ENCODE peak calls at places on chromosome 9, in eight cellular contexts. Z, H, O, B, V, Y, I and L are unnamed samples.

GRCh38 chr9:124132671-124133147 is 121.1 kb downstream of the LHX2 start:
- DNase-seq in O (no peak), H (no peak), B (no peak), Y (no peak), V (no peak), I (no peak), Z (no peak), L (no peak)

GRCh38 chr9:20382460-20383071 is 239.7 kb downstream of the MLLT3 start:
- DNase-seq in H (no peak), O (no peak), Z (no peak), Y (no peak), V (no peak), B (no peak), I (peak; percentile 29), L (peak; percentile 22)

GRCh38 chr9:744046-744712 is 97.3 kb upstream of the DMRT1 start:
- DNase-seq in I (no peak), B (peak; percentile 20), V (peak; percentile 35), Z (no peak), O (no peak), H (no peak), Y (no peak), L (no peak)

GRCh38 chr9:81874926-81875325 is 53.3 kb upstream of the SPATA31D4 start:
- DNase-seq in H (no peak), B (no peak), O (no peak), V (no peak), I (peak; percentile 94), Z (peak; percentile 37), Y (no peak), L (no peak)

GRCh38 chr9:17280350-17281012 is 145.6 kb downstream of the CNTLN start:
- DNase-seq in B (no peak), V (no peak), Y (no peak), I (peak; percentile 66), H (no peak), O (no peak), Z (no peak), L (no peak)

GRCh38 chr9:128435611-128436010 is 15.0 kb downstream of the CERCAM start:
- DNase-seq in H (no peak), Y (no peak), B (no peak), V (no peak), O (no peak), Z (no peak), I (no peak), L (no peak)

GRCh38 chr9:114570742-114571141 is 16.8 kb upstream of the ATP6V1G1 start:
- DNase-seq in H (no peak), Z (no peak), I (no peak), V (no peak), Y (no peak), B (no peak), O (no peak), L (peak; percentile 29)

GRCh38 chr9:14640294-14640693 is 52.9 kb downstream of the ZDHHC21 start:
- DNase-seq in I (no peak), Z (no peak), H (no peak), B (no peak), V (no peak), Y (no peak), O (no peak), L (no peak)

GRCh38 chr9:68961587-68961986 is 52.3 kb downstream of the PRKACG start:
- DNase-seq in H (no peak), Z (no peak), O (no peak), Y (no peak), B (no peak), V (no peak), I (no peak), L (no peak)

GRCh38 chr9:75715360-75715759 is 175.1 kb upstream of the PCSK5 start:
- DNase-seq in O (no peak), Z (no peak), I (peak; percentile 61), Y (no peak), V (no peak), H (no peak), B (no peak), L (no peak)

GRCh38 chr9:32426278-32426939 is 42.0 kb downstream of the ACO1 start:
- DNase-seq in Y (no peak), B (no peak), H (no peak), O (no peak), I (peak; percentile 91), V (no peak), Z (peak; percentile 84), L (no peak)

GRCh38 chr9:117400131-117400530 is 14.7 kb downstream of the ASTN2 start:
- DNase-seq in O (no peak), Y (no peak), Z (no peak), V (no peak), B (peak; percentile 56), H (no peak), I (no peak), L (peak; percentile 93)

GRCh38 chr9:91047993-91048607 is 246.5 kb downstream of the SYK start:
- DNase-seq in H (no peak), V (no peak), B (no peak), I (peak; percentile 81), Y (no peak), Z (no peak), O (no peak), L (no peak)

GRCh38 chr9:99005651-99006050 is 61.9 kb downstream of the COL15A1 start:
- DNase-seq in I (no peak), B (no peak), Y (no peak), V (no peak), Z (no peak), O (no peak), H (no peak), L (no peak)

GRCh38 chr9:86324308-86324707 is 29.9 kb downstream of the TUT7 start:
- DNase-seq in B (no peak), I (peak; percentile 66), V (no peak), O (no peak), Z (peak; percentile 60), H (no peak), Y (no peak), L (no peak)

GRCh38 chr9:12702160-12702758 is 9.1 kb downstream of the TYRP1 start:
- DNase-seq in B (peak; percentile 27), O (peak; percentile 50), H (peak; percentile 28), I (peak; percentile 77), Z (peak; percentile 40), V (peak; percentile 5), Y (no peak), L (peak; percentile 46)

GRCh38 chr9:120892177-120892747 is 15.3 kb upstream of the PHF19 start:
- DNase-seq in O (no peak), H (no peak), Y (no peak), Z (no peak), B (no peak), V (no peak), I (no peak), L (peak; percentile 57)

GRCh38 chr9:16726023-16726422 is 144.4 kb downstream of the BNC2 start:
- DNase-seq in Y (no peak), V (no peak), O (no peak), I (peak; percentile 70), B (no peak), H (no peak), Z (peak; percentile 43), L (peak; percentile 11)

GRCh38 chr9:110748251-110748893 is 79.8 kb downstream of the MUSK start:
- DNase-seq in Y (no peak), B (no peak), O (no peak), H (no peak), V (no peak), Z (no peak), I (no peak), L (no peak)

GRCh38 chr9:111914749-111915424 is 18.3 kb downstream of the UGCG start:
- DNase-seq in H (no peak), Z (no peak), I (no peak), Y (no peak), O (no peak), V (no peak), B (no peak), L (peak; percentile 73)

GRCh38 chr9:74025402-74025894 is 471.7 kb upstream of the RORB start:
- DNase-seq in I (peak; percentile 19), B (no peak), Y (no peak), O (no peak), Z (peak; percentile 90), V (no peak), H (no peak), L (no peak)

GRCh38 chr9:105406369-105406768 is 41.5 kb upstream of the FSD1L start:
- DNase-seq in V (no peak), Y (no peak), Z (no peak), O (no peak), H (no peak), B (no peak), I (no peak), L (no peak)
- H3K4me3 ChIP-seq in V (no peak overlapping the region), Y (no peak overlapping the region), Z (no peak overlapping the region), O (no peak overlapping the region), H (no peak overlapping the region), B (no peak overlapping the region), I (no peak overlapping the region), L (no peak overlapping the region)

GRCh38 chr9:78013924-78014323 is 17.7 kb downstream of the GNAQ start:
- DNase-seq in I (no peak), Y (no peak), V (no peak), H (no peak), O (no peak), Z (no peak), B (no peak), L (no peak)
- H3K4me3 ChIP-seq in I (no peak overlapping the region), Y (no peak overlapping the region), V (no peak overlapping the region), H (no peak overlapping the region), O (no peak overlapping the region), Z (no peak overlapping the region), B (no peak overlapping the region), L (no peak overlapping the region)

GRCh38 chr9:113139953-113140352 is 10.9 kb upstream of the SLC31A2 start:
- DNase-seq in O (no peak), B (no peak), H (no peak), I (no peak), Y (no peak), V (no peak), Z (no peak), L (no peak)

GRCh38 chr9:113137196-113138168 is 13.3 kb upstream of the SLC31A2 start:
- DNase-seq in Y (no peak), O (no peak), I (no peak), B (no peak), V (no peak), Z (no peak), H (no peak), L (no peak)

GRCh38 chr9:113139225-113139829 is 11.5 kb upstream of the SLC31A2 start:
- DNase-seq in Y (no peak), O (no peak), I (no peak), Z (no peak), V (no peak), B (no peak), H (no peak), L (no peak)

GRCh38 chr9:113143432-113144227 is 7.2 kb upstream of the SLC31A2 start:
- DNase-seq in Z (no peak), Y (no peak), B (no peak), V (no peak), H (no peak), I (no peak), O (no peak), L (no peak)

GRCh38 chr9:113138760-113139159 is 12.0 kb upstream of the SLC31A2 start:
- DNase-seq in V (no peak), Y (no peak), H (no peak), Z (no peak), B (no peak), O (no peak), I (no peak), L (no peak)
- H3K4me3 ChIP-seq in V (no peak overlapping the region), Y (no peak overlapping the region), H (no peak overlapping the region), Z (no peak overlapping the region), B (no peak overlapping the region), O (no peak overlapping the region), I (no peak overlapping the region), L (no peak overlapping the region)

DNA sequence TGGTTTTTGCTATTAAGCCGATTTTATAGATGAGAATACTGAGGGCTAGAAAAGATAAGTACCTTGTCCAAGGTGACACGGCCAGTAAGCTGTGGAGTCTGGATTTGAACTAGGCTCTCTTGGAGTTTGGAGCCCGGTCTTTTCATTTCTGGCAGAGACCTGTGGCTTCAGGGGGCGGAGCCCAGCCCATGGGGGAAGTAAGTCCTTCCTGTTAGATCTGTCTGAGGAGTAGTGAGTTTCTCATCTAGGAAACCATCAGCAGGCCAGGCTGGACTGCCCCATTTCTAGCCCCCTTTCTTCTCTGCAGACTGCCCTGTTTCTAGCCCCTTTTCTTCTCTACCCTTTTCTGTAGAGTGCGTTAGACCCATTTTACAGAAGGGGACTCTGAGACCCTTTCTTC is 521 bp upstream of the PTGS1 start:
- DNase-seq in O (peak; percentile 79), Y (no peak), H (no peak), V (no peak), B (no peak), Z (no peak), I (no peak), L (no peak)
- H3K4me3 ChIP-seq in O (no peak overlapping the region), Y (no peak overlapping the region), H (peak overlapping the region; percentile 56), V (peak overlapping the region; percentile 65), B (peak overlapping the region; percentile 53), Z (no peak overlapping the region), I (peak overlapping the region; percentile 61), L (no peak overlapping the region)